ENCODE peak calls at places on chromosome X, in eight cellular contexts. Q is endodermal cell, Y is Panc1, C is transverse colon, X is GM23338, U is HCT116, P is brain microvascular endothelial cell, H is dorsolateral prefrontal cortex. J is an unnamed sample.

GRCh38 chrX:76183289-76184057 is 10.6 kb downstream of the PBDC1 start:
- DNase-seq in Q (no peak), Y (no peak), C (no peak), X (no peak), U (no peak), P (peak; percentile 18), H (no peak), J (no peak)

GRCh38 chrX:85611926-85612325 is 232.5 kb upstream of the POF1B start:
- DNase-seq in Q (no peak), Y (no peak), C (no peak), X (peak; percentile 13), U (no peak), P (no peak), H (no peak), J (no peak)

GRCh38 chrX:71994601-71995000 is 84.0 kb downstream of the NHSL2 start:
- DNase-seq in Q (no peak), Y (no peak), C (no peak), X (no peak), U (no peak), P (no peak), H (no peak), J (no peak)

GRCh38 chrX:132227383-132228112 is 8.3 kb upstream of the RAP2C start:
- DNase-seq in Q (no peak), Y (no peak), C (no peak), X (no peak), U (no peak), P (no peak), H (no peak), J (no peak)

GRCh38 chrX:105822138-105823091 is at the start of gene NRK:
- DNase-seq in Q (peak; percentile 70), Y (no peak), C (no peak), X (peak; percentile 47), U (no peak), P (peak; percentile 5), H (no peak), J (no peak)

GRCh38 chrX:17655232-17656034 is 81.9 kb upstream of the SCML1 start:
- DNase-seq in Q (peak; percentile 76), Y (no peak), C (no peak), X (peak; percentile 41), U (no peak), P (no peak), H (peak; percentile 29), J (no peak)

GRCh38 chrX:24607616-24608015 is 39.5 kb downstream of the PCYT1B start:
- DNase-seq in Q (no peak), Y (no peak), C (no peak), X (no peak), U (no peak), P (no peak), H (no peak), J (no peak)

GRCh38 chrX:64218023-64218422 is 12.4 kb downstream of the ASB12 start:
- DNase-seq in Q (no peak), Y (no peak), C (no peak), X (no peak), U (no peak), P (no peak), H (no peak), J (no peak)

GRCh38 chrX:49061490-49061889 is 2.7 kb downstream of the CCDC120 start:
- DNase-seq in Q (no peak), Y (no peak), C (no peak), X (no peak), U (no peak), P (no peak), H (no peak), J (no peak)

GRCh38 chrX:49061916-49062315 is 3.1 kb downstream of the CCDC120 start:
- DNase-seq in Q (no peak), Y (no peak), C (no peak), X (no peak), U (no peak), P (no peak), H (no peak), J (no peak)

GRCh38 chrX:49060914-49061313 is 2.1 kb downstream of the CCDC120 start:
- DNase-seq in Q (no peak), Y (no peak), C (no peak), X (no peak), U (no peak), P (no peak), H (no peak), J (no peak)

GRCh38 chrX:49059209-49060191 is 701 bp downstream of the CCDC120 start:
- DNase-seq in Q (no peak), Y (no peak), C (peak; percentile 39), X (peak; percentile 43), U (no peak), P (no peak), H (no peak), J (no peak)

GRCh38 chrX:49058794-49059193 is at the start of gene CCDC120:
- DNase-seq in Q (peak; percentile 76), Y (no peak), C (peak; percentile 58), X (peak; percentile 62), U (no peak), P (no peak), H (no peak), J (no peak)
- H3K27ac ChIP-seq in Q (no peak within 1 kb of the TSS), Y (no peak within 1 kb of the TSS), C (peak within 1 kb of the TSS; percentile 80), X (peak within 1 kb of the TSS; percentile 14), U (peak within 1 kb of the TSS; percentile 76), P (no peak within 1 kb of the TSS), H (no peak within 1 kb of the TSS), J (no peak within 1 kb of the TSS)

GRCh38 chrX:44143061-44143602 is 169.9 kb upstream of the NDP start:
- DNase-seq in Q (no peak), Y (no peak), C (no peak), X (no peak), U (no peak), P (no peak), H (no peak), J (no peak)

DNA sequence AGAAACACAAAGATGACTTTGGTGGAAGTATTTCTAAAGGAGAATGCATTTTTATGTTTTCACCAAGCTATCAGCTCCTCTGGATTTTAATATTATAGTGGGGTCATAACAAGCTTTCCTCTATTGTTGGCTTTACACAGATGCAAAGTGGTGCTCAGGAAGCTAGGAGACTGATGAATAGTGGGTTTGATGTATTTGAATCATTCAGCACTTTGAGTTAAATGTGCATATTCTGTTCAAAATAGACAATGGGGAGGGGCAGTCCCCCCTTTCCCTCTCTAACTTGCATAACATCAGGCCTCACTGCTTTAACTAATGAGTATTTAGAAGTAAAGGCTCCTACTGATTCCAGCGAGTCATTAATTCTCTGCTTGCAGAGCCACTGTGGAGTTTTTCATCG is 171.3 kb upstream of the NDP start:
- DNase-seq in Q (no peak), Y (no peak), C (no peak), X (no peak), U (no peak), P (no peak), H (no peak), J (no peak)
- H3K27ac ChIP-seq in Q (peak overlapping the region; percentile 41), Y (no peak overlapping the region), C (no peak overlapping the region), X (peak overlapping the region; percentile 90), U (no peak overlapping the region), P (no peak overlapping the region), H (no peak overlapping the region), J (no peak overlapping the region)

DNA sequence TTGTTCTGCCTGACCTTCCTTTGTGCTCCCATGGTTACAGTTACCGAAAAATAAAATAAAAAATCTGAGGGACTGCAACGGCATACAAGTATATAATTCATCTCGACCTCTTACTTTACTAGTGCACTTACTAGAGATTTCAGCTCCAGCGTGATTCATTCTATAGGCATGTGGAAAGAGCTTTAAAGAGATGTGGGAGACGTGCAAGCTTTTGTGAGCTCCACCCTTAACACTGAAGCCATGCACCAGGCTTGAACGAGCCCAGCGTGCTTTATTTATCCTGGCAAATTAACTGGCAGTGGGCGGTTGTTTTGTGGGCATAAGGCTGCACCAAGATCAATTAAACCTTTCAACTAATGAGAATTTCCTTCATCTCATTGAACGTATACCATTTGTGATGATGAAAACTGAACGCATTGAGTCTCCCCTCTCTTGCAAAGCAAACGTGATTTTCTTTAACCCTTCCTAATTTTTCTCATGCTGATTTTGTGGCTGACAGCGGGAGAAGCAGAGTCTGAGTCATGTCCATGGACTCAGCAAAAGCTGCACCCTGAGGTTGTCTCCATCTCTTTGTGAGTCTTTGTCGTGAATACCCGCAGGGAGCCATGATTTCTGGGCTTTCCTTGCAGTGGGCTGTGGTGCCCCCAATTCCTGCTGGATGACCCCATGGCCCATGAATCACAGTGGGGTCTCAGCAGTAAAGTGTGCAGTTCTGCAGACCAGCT is 60.1 kb downstream of the MXRA5 start:
- DNase-seq in Q (no peak), Y (no peak), C (no peak), X (no peak), U (peak; percentile 31), P (peak; percentile 87), H (no peak), J (no peak)
- H3K27ac ChIP-seq in Q (peak overlapping the region; percentile 49), Y (peak overlapping the region; percentile 84), C (no peak overlapping the region), X (no peak overlapping the region), U (peak overlapping the region; percentile 26), P (peak overlapping the region; percentile 64), H (no peak overlapping the region), J (no peak overlapping the region)

GRCh38 chrX:40009890-40010289 is 87.9 kb downstream of the BCOR start:
- DNase-seq in Q (peak; percentile 64), Y (no peak), C (no peak), X (peak; percentile 36), U (no peak), P (no peak), H (no peak), J (no peak)

GRCh38 chrX:40009462-40009851 is 88.3 kb downstream of the BCOR start:
- DNase-seq in Q (peak; percentile 83), Y (no peak), C (no peak), X (peak; percentile 54), U (no peak), P (no peak), H (no peak), J (no peak)

GRCh38 chrX:40012039-40012799 is 85.5 kb downstream of the BCOR start:
- DNase-seq in Q (peak; percentile 76), Y (no peak), C (peak; percentile 26), X (peak; percentile 14), U (no peak), P (peak; percentile 20), H (no peak), J (no peak)

GRCh38 chrX:40011483-40012038 is 86.2 kb downstream of the BCOR start:
- DNase-seq in Q (peak; percentile 52), Y (no peak), C (no peak), X (no peak), U (no peak), P (no peak), H (no peak), J (no peak)

GRCh38 chrX:40010550-40011364 is 87.0 kb downstream of the BCOR start:
- DNase-seq in Q (peak; percentile 77), Y (no peak), C (no peak), X (no peak), U (no peak), P (no peak), H (no peak), J (no peak)
- H3K27ac ChIP-seq in Q (no peak overlapping the region), Y (no peak overlapping the region), C (no peak overlapping the region), X (no peak overlapping the region), U (no peak overlapping the region), P (no peak overlapping the region), H (no peak overlapping the region), J (peak overlapping the region; percentile 60)

DNA sequence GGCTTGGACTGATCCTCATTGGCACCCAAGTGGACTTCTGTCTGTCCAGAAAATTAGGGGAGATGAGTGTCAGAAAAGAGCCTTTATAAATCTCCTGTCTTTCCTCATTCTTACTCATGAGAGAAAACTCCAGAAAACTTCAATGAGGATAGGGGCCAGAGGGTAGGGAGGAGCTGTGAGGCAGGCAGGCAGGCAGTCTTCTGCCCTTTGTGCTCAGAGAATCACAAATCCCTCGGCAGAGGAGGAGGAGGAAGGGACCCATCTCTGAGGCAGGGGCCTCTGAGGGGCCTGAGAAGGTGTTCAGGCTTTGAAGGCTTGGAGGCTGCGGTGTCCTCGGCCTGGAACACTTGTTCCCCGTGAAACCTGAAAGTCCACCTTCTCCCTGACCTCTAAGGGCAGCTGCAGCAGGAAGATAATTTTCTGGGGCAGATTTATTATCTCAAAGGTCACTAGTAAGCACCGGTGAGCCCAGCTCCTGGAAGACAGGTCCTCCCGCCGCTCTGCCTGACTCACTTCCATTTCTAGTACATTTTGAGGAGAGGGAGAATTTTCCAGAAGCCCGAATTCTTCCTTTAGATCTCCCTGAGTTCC is 200.3 kb upstream of the BCOR start:
- DNase-seq in Q (no peak), Y (no peak), C (no peak), X (no peak), U (no peak), P (no peak), H (no peak), J (no peak)
- H3K27ac ChIP-seq in Q (no peak overlapping the region), Y (no peak overlapping the region), C (no peak overlapping the region), X (no peak overlapping the region), U (no peak overlapping the region), P (no peak overlapping the region), H (no peak overlapping the region), J (no peak overlapping the region)

J was measured in SK-N-MC.